ENCODE peak calls at places on chromosomes 13 and 19, in eight cellular contexts. F, H, L, M, O, Q, C and T are unnamed samples.

GRCh38 chr13:95463516-95463915 is 89.0 kb upstream of the CLDN10 start:
- DNase-seq in H (no peak), Q (no peak), O (no peak), M (no peak), F (no peak), L (no peak), C (no peak), T (no peak)

GRCh38 chr13:70171151-70171550 is 62.9 kb upstream of the KLHL1 start:
- DNase-seq in C (no peak), O (no peak), F (no peak), M (no peak), L (no peak), H (no peak), Q (no peak), T (no peak)

GRCh38 chr13:72295173-72295572 is 428.2 kb upstream of the DACH1 start:
- DNase-seq in H (no peak), F (no peak), O (no peak), M (no peak), L (no peak), C (no peak), Q (no peak), T (no peak)

GRCh38 chr19:27777726-27778125 is 1435.2 kb downstream of the UQCRFS1 start:
- DNase-seq in L (no peak), Q (no peak), C (no peak), O (no peak), H (no peak), F (no peak), M (no peak), T (no peak)

GRCh38 chr13:90591260-90591926 is 756.1 kb upstream of the MIR17HG start:
- DNase-seq in H (no peak), L (no peak), F (no peak), Q (no peak), C (no peak), M (no peak), O (no peak), T (no peak)

GRCh38 chr13:114081761-114082681 is 50.4 kb downstream of the RASA3 start:
- DNase-seq in O (no peak), Q (no peak), L (no peak), H (no peak), F (no peak), M (no peak), C (no peak), T (no peak)

GRCh38 chr13:45416521-45417125 is 1.6 kb downstream of the SLC25A30 start:
- DNase-seq in O (no peak), H (no peak), C (no peak), M (no peak), F (no peak), L (no peak), Q (no peak), T (no peak)

GRCh38 chr19:49355890-49356289 is 6.3 kb downstream of the TEAD2 start:
- DNase-seq in L (no peak), M (no peak), Q (no peak), O (no peak), C (peak; percentile 79), H (peak; percentile 42), F (peak; percentile 18), T (no peak)

GRCh38 chr13:79548886-79549285 is 67.9 kb downstream of the NDFIP2 start:
- DNase-seq in C (no peak), Q (no peak), O (no peak), L (no peak), H (no peak), M (peak; percentile 11), F (no peak), T (no peak)

GRCh38 chr13:41019027-41019487 is at the start of gene ELF1:
- DNase-seq in H (no peak), L (peak; percentile 43), Q (peak; percentile 85), M (peak; percentile 52), O (peak; percentile 26), C (no peak), F (peak; percentile 22), T (peak; percentile 86)

DNA sequence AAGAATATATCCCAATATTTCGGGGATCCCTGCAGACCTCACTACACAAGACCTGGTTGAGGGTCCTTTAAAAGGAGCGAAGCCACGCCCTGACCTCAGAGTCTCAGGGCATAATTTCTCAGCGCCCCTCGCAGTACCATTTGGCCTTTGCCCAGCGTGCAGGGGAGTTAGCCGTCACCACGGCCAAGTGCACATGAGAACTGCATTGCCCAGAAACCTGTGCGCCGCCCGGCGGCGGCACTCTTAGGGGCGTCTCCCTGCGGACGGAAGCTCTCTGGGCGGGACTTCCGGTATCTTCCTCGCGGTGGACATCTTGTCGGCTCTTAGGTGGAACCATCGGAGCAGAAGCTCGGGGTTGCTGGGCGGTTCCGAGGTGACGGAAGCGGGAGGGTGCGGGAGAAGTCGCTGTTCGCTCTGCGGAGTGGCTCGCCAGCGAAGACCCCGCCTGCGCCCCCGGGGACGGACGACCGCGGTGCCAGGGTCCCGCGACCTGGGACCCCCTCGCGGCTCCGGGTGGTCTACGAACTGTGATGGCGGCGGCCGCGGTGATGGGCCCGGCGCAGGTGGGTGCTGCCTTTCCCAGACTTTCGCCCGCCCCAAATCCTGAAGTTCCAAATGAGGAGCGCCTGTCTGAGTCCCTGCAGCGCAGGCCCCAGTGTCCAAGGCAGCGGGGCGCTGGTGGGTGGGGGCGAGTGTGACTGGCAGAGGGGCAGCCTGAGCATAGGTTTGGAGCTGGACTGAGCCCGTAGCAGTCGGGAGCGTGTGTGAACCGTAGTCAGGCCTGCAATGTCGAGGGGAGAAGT is at the start of gene ZNF134:
- DNase-seq in O (peak; percentile 55), C (peak; percentile 96), Q (peak; percentile 86), L (peak; percentile 97), H (peak; percentile 92), F (peak; percentile 85), M (peak; percentile 87), T (peak; percentile 89)
- TF ChIP-seq CTCF in O (peak; percentile 29), C (peak; percentile 13), Q (no peak), L (peak; percentile 52), H (peak; percentile 18), F (peak; percentile 7), M (peak; percentile 39), T (no peak)

GRCh38 chr19:17487240-17488121 is 17.2 kb downstream of the SLC27A1 start:
- DNase-seq in F (no peak), Q (no peak), L (peak; percentile 7), O (no peak), H (no peak), M (no peak), C (no peak), T (no peak)

GRCh38 chr19:17486545-17486944 is 16.2 kb downstream of the SLC27A1 start:
- DNase-seq in F (no peak), L (no peak), Q (no peak), H (no peak), C (no peak), O (no peak), M (no peak), T (no peak)

GRCh38 chr19:17490411-17490810 is 20.1 kb downstream of the SLC27A1 start:
- DNase-seq in Q (no peak), O (no peak), M (no peak), C (no peak), L (peak; percentile 3), F (no peak), H (no peak), T (no peak)

GRCh38 chr19:17489392-17490030 is 19.2 kb downstream of the SLC27A1 start:
- DNase-seq in O (no peak), F (no peak), H (no peak), M (no peak), C (no peak), Q (no peak), L (peak; percentile 21), T (no peak)

GRCh38 chr19:17488593-17489391 is 18.5 kb downstream of the SLC27A1 start:
- DNase-seq in Q (peak; percentile 83), O (no peak), C (peak; percentile 93), M (no peak), L (peak; percentile 67), H (peak; percentile 63), F (no peak), T (peak; percentile 74)
- TF ChIP-seq CTCF in Q (no peak), O (no peak), C (no peak), M (no peak), L (no peak), H (peak; percentile 8), F (no peak), T (no peak)

GRCh38 chr19:47540748-47541147 is 25.9 kb upstream of the NAPA start:
- DNase-seq in F (peak; percentile 29), O (no peak), L (no peak), Q (no peak), C (no peak), H (no peak), M (peak; percentile 51), T (no peak)
- TF ChIP-seq CTCF in F (peak; percentile 43), O (no peak), L (no peak), Q (no peak), C (no peak), H (peak; percentile 12), M (peak; percentile 44), T (no peak)

DNA sequence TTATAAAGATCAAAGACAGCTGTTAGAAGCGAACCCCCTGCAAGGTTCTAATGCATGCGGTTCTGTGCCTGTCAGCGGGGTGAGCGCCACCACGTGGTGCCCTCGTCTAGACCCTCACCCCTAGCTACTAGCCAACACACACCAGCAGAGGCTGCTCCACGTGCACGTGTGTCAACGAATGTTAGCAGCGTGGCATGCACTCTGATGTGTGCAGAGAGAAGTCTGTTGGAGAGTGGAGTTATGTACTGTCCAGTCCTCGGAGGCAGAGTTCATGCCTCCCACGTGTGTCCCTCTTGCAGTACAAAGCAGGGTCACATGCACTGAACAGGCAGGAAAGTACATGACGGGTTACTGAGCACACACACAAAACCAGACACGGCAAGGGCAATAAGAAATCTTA is 75.0 kb upstream of the SLC15A1 start:
- DNase-seq in Q (no peak), L (no peak), M (no peak), F (no peak), C (no peak), O (no peak), H (no peak), T (no peak)
- TF ChIP-seq CTCF in Q (no peak), L (no peak), M (no peak), F (no peak), C (no peak), O (no peak), H (no peak), T (no peak)

GRCh38 chr13:42752731-42753130 is 28.7 kb upstream of the FAM216B start:
- DNase-seq in H (no peak), M (peak; percentile 38), O (no peak), Q (no peak), L (no peak), C (no peak), F (no peak), T (no peak)
- TF ChIP-seq CTCF in H (no peak), M (no peak), O (no peak), Q (no peak), L (no peak), C (no peak), F (no peak), T (no peak)

GRCh38 chr13:63124863-63125262 is 1709.2 kb upstream of the PCDH20 start:
- DNase-seq in F (no peak), M (peak; percentile 60), C (no peak), L (no peak), H (no peak), O (no peak), Q (peak; percentile 18), T (no peak)
- TF ChIP-seq CTCF in F (peak; percentile 29), M (peak; percentile 54), C (no peak), L (no peak), H (peak; percentile 12), O (peak; percentile 5), Q (peak; percentile 54), T (no peak)